ENCODE peak calls at places on chromosome 7, in eight cellular contexts. R, G, K, S, H, A, Y and W are unnamed samples.

GRCh38 chr7:129746857-129747529 is 135.5 kb downstream of the NRF1 start:
- DNase-seq in R (no peak), A (no peak), K (no peak), S (no peak), Y (no peak), H (no peak), G (no peak), W (no peak)

GRCh38 chr7:44398953-44399574 is 73.7 kb upstream of the CAMK2B start:
- DNase-seq in S (no peak), Y (no peak), A (no peak), K (no peak), H (no peak), G (no peak), R (peak; percentile 11), W (no peak)

GRCh38 chr7:336810-337566 is 47.0 kb downstream of the FOXL3 start:
- DNase-seq in G (no peak), S (peak; percentile 27), Y (no peak), R (no peak), K (no peak), A (no peak), H (no peak), W (no peak)

GRCh38 chr7:101232141-101232821 is 5.3 kb downstream of the CLDN15 start:
- DNase-seq in A (no peak), R (no peak), S (no peak), G (no peak), Y (no peak), K (no peak), H (no peak), W (no peak)

GRCh38 chr7:142440219-142441073 is 182.6 kb upstream of the PRSS58 start:
- DNase-seq in G (peak; percentile 73), H (peak; percentile 46), A (no peak), K (no peak), Y (no peak), R (no peak), S (no peak), W (no peak)

GRCh38 chr7:138000081-138000701 is 1.7 kb downstream of the CREB3L2 start:
- DNase-seq in A (no peak), R (no peak), S (no peak), K (peak; percentile 58), H (no peak), Y (no peak), G (no peak), W (no peak)

GRCh38 chr7:135801045-135801693 is 52.6 kb upstream of the FAM180A start:
- DNase-seq in K (peak; percentile 65), A (peak; percentile 38), G (peak; percentile 97), H (peak; percentile 59), R (no peak), S (no peak), Y (no peak), W (peak; percentile 57)

GRCh38 chr7:85230623-85231022 is 43.8 kb upstream of the SEMA3D start:
- DNase-seq in A (no peak), S (no peak), R (no peak), G (no peak), H (no peak), Y (no peak), K (no peak), W (no peak)

GRCh38 chr7:70098133-70098561 is 499.9 kb downstream of the AUTS2 start:
- DNase-seq in R (no peak), H (no peak), S (no peak), A (no peak), Y (no peak), K (no peak), G (no peak), W (no peak)

GRCh38 chr7:11567571-11567970 is 264.4 kb downstream of the THSD7A start:
- DNase-seq in H (no peak), S (no peak), A (no peak), K (no peak), R (no peak), Y (no peak), G (no peak), W (no peak)

GRCh38 chr7:149741629-149742028 is 31.8 kb downstream of the ZNF467 start:
- DNase-seq in G (no peak), A (no peak), K (peak; percentile 38), Y (no peak), S (no peak), R (no peak), H (no peak), W (no peak)

GRCh38 chr7:123711832-123712293 is 36.9 kb downstream of the WASL start:
- DNase-seq in A (no peak), K (no peak), G (no peak), H (no peak), R (no peak), S (no peak), Y (no peak), W (no peak)

GRCh38 chr7:125059861-125060456 is 130.3 kb upstream of the POT1 start:
- DNase-seq in G (peak; percentile 6), R (no peak), H (no peak), Y (no peak), A (no peak), K (peak; percentile 3), S (no peak), W (no peak)

GRCh38 chr7:77910124-77910523 is 111.6 kb downstream of the PHTF2 start:
- DNase-seq in A (no peak), H (no peak), Y (no peak), S (no peak), G (no peak), R (no peak), K (no peak), W (no peak)

GRCh38 chr7:121298831-121299239 is 30.0 kb upstream of the WNT16 start:
- DNase-seq in R (no peak), G (no peak), Y (no peak), H (no peak), K (no peak), S (no peak), A (no peak), W (no peak)

GRCh38 chr7:158907390-158907789 is 51.0 kb downstream of the DYNC2I1 start:
- DNase-seq in Y (no peak), H (no peak), A (no peak), G (no peak), R (no peak), K (no peak), S (no peak), W (no peak)

GRCh38 chr7:82050134-82050533 is 280.3 kb upstream of the HGF start:
- DNase-seq in Y (no peak), A (no peak), G (peak; percentile 84), R (no peak), S (no peak), H (peak; percentile 2), K (no peak), W (no peak)

GRCh38 chr7:142131439-142131838 is 19.9 kb downstream of the MGAM2 start:
- DNase-seq in Y (no peak), G (no peak), K (no peak), R (no peak), S (no peak), H (no peak), A (no peak), W (no peak)

GRCh38 chr7:123329988-123330643 is 130.3 kb upstream of the SLC13A1 start:
- DNase-seq in G (no peak), A (no peak), S (no peak), H (no peak), R (no peak), Y (no peak), K (no peak), W (no peak)

GRCh38 chr7:86653919-86654659 is 10.4 kb downstream of the GRM3 start:
- DNase-seq in S (no peak), K (no peak), H (no peak), Y (no peak), G (no peak), R (no peak), A (no peak), W (no peak)